ENCODE peak calls at places on chromosomes 12 and 14, in four cellular contexts. One of them, this sample, is unnamed.

GRCh38 chr14:69325646-69326265 is 65.8 kb downstream of the GALNT16 start:
- DNase-seq in H1: no peak
- DNase-seq in HepG2: no peak
- DNase-seq in GM12878: no peak
- DNase-seq in this sample: no peak

GRCh38 chr12:67981236-67982164 is 7.7 kb upstream of the IFNG-AS1 start:
- DNase-seq in H1: no peak
- DNase-seq in HepG2: no peak
- DNase-seq in GM12878: no peak
- DNase-seq in this sample: peak; percentile 7

GRCh38 chr12:60281522-60281921 is 685.7 kb downstream of the SLC16A7 start:
- DNase-seq in H1: no peak
- DNase-seq in HepG2: no peak
- DNase-seq in GM12878: no peak
- DNase-seq in this sample: no peak

GRCh38 chr12:68106160-68106559 is 53.4 kb downstream of the IFNG start:
- DNase-seq in H1: no peak
- DNase-seq in HepG2: no peak
- DNase-seq in GM12878: no peak
- DNase-seq in this sample: no peak

GRCh38 chr14:36952702-36953101 is 219.7 kb downstream of the SLC25A21 start:
- DNase-seq in H1: no peak
- DNase-seq in HepG2: no peak
- DNase-seq in GM12878: no peak
- DNase-seq in this sample: peak; percentile 64

GRCh38 chr14:105689722-105690121 is 163.3 kb downstream of the TMEM121 start:
- DNase-seq in H1: no peak
- DNase-seq in HepG2: no peak
- DNase-seq in GM12878: no peak
- DNase-seq in this sample: no peak

GRCh38 chr14:103483600-103483999 is 39.0 kb downstream of the CKB start:
- DNase-seq in H1: no peak
- DNase-seq in HepG2: no peak
- DNase-seq in GM12878: no peak
- DNase-seq in this sample: no peak

GRCh38 chr12:56361487-56362129 is 1.0 kb downstream of the APOF start:
- DNase-seq in H1: no peak
- DNase-seq in HepG2: no peak
- DNase-seq in GM12878: no peak
- DNase-seq in this sample: no peak

GRCh38 chr14:102924632-102925588 is 2.4 kb downstream of the AMN start:
- DNase-seq in H1: no peak
- DNase-seq in HepG2: no peak
- DNase-seq in GM12878: no peak
- DNase-seq in this sample: no peak

GRCh38 chr14:99036594-99037293 is 235.3 kb downstream of the BCL11B start:
- DNase-seq in H1: no peak
- DNase-seq in HepG2: no peak
- DNase-seq in GM12878: no peak
- DNase-seq in this sample: no peak

GRCh38 chr12:122306407-122306806 is 40.1 kb upstream of the VPS33A start:
- DNase-seq in H1: peak; percentile 47
- DNase-seq in HepG2: peak; percentile 21
- DNase-seq in GM12878: no peak
- DNase-seq in this sample: peak; percentile 34

GRCh38 chr12:122310636-122311035 is 44.3 kb upstream of the VPS33A start:
- DNase-seq in H1: no peak
- DNase-seq in HepG2: no peak
- DNase-seq in GM12878: no peak
- DNase-seq in this sample: no peak

GRCh38 chr12:122309564-122310121 is 43.3 kb upstream of the VPS33A start:
- DNase-seq in H1: peak; percentile 36
- DNase-seq in HepG2: no peak
- DNase-seq in GM12878: no peak
- DNase-seq in this sample: no peak

GRCh38 chr12:122304924-122305323 is 38.6 kb upstream of the VPS33A start:
- DNase-seq in H1: no peak
- DNase-seq in HepG2: no peak
- DNase-seq in GM12878: no peak
- DNase-seq in this sample: no peak

GRCh38 chr12:122308811-122309210 is 42.5 kb upstream of the VPS33A start:
- DNase-seq in H1: no peak
- DNase-seq in HepG2: no peak
- DNase-seq in GM12878: no peak
- DNase-seq in this sample: no peak
- H3K27ac ChIP-seq in H1: no peak overlapping the region
- H3K27ac ChIP-seq in HepG2: no peak overlapping the region
- H3K27ac ChIP-seq in GM12878: no peak overlapping the region
- H3K27ac ChIP-seq in this sample: no peak overlapping the region

GRCh38 chr12:65618574-65618973 is 205.7 kb upstream of the HMGA2 start:
- DNase-seq in H1: no peak
- DNase-seq in HepG2: no peak
- DNase-seq in GM12878: no peak
- DNase-seq in this sample: no peak

GRCh38 chr12:65623507-65623906 is 200.8 kb upstream of the HMGA2 start:
- DNase-seq in H1: no peak
- DNase-seq in HepG2: no peak
- DNase-seq in GM12878: no peak
- DNase-seq in this sample: no peak

GRCh38 chr12:65622056-65622455 is 202.2 kb upstream of the HMGA2 start:
- DNase-seq in H1: no peak
- DNase-seq in HepG2: no peak
- DNase-seq in GM12878: no peak
- DNase-seq in this sample: no peak

GRCh38 chr12:65619018-65619417 is 205.3 kb upstream of the HMGA2 start:
- DNase-seq in H1: no peak
- DNase-seq in HepG2: no peak
- DNase-seq in GM12878: no peak
- DNase-seq in this sample: no peak

GRCh38 chr12:65620026-65620425 is 204.3 kb upstream of the HMGA2 start:
- DNase-seq in H1: no peak
- DNase-seq in HepG2: no peak
- DNase-seq in GM12878: no peak
- DNase-seq in this sample: no peak
- TF ChIP-seq HDAC2 in H1: no peak
- TF ChIP-seq HDAC2 in HepG2: no peak
- TF ChIP-seq HDAC2 in GM12878: no peak
- TF ChIP-seq HDAC2 in this sample: no peak

GRCh38 chr14:70702154-70702553 is 60.4 kb downstream of the TTC9 start:
- DNase-seq in H1: no peak
- DNase-seq in HepG2: no peak
- DNase-seq in GM12878: no peak
- DNase-seq in this sample: no peak

GRCh38 chr14:70698288-70698687 is 56.6 kb downstream of the TTC9 start:
- DNase-seq in H1: no peak
- DNase-seq in HepG2: peak; percentile 29
- DNase-seq in GM12878: no peak
- DNase-seq in this sample: peak; percentile 21

GRCh38 chr14:70697681-70698080 is 56.0 kb downstream of the TTC9 start:
- DNase-seq in H1: no peak
- DNase-seq in HepG2: no peak
- DNase-seq in GM12878: no peak
- DNase-seq in this sample: no peak

GRCh38 chr14:70701610-70702009 is 59.9 kb downstream of the TTC9 start:
- DNase-seq in H1: no peak
- DNase-seq in HepG2: no peak
- DNase-seq in GM12878: no peak
- DNase-seq in this sample: no peak

GRCh38 chr14:70700955-70701354 is 59.2 kb downstream of the TTC9 start:
- DNase-seq in H1: no peak
- DNase-seq in HepG2: no peak
- DNase-seq in GM12878: no peak
- DNase-seq in this sample: no peak
- H3K27ac ChIP-seq in H1: no peak overlapping the region
- H3K27ac ChIP-seq in HepG2: no peak overlapping the region
- H3K27ac ChIP-seq in GM12878: no peak overlapping the region
- H3K27ac ChIP-seq in this sample: no peak overlapping the region

DNA sequence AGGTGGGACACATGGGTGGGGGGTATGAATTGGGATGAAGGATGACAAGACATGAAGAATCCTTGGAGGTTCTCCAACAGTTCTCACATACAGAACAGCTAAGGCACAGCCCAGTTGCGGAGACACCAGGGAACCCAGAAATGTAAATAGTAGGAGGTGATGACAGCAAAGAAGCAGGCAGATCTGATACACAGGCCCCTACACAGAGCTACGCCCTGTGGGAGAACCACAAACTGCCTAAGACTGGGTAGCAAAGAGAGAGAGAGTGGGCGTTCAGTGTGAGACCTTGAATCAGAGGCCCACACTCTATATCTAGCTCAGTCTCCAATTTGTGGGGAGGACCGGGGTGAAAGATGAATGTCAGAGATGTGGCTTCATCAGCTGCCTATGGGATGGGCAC is 9.5 kb upstream of the NUMB start:
- DNase-seq in H1: no peak
- DNase-seq in HepG2: no peak
- DNase-seq in GM12878: no peak
- DNase-seq in this sample: no peak
- TF ChIP-seq HDAC2 in H1: no peak
- TF ChIP-seq HDAC2 in HepG2: no peak
- TF ChIP-seq HDAC2 in GM12878: no peak
- TF ChIP-seq HDAC2 in this sample: no peak

DNA sequence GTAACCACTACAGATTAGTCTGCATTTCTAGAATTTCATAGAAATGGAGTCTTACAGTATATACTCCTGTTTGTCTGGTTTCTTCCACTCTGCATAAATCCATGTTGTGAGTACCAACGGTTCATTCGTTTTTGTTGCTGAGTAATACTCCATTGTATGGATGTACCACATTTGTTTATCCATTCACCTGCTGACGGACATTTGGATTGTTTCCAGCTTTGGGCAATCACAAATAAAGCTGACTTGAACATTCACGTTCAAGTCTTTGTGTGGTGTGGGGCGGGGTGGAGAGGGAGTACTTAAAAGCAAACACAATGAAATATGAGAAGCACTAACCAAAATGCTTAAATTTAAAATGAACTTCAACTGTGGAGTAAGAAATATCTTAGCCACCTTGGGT is 7.1 kb downstream of the HECTD4 start:
- DNase-seq in H1: no peak
- DNase-seq in HepG2: peak; percentile 21
- DNase-seq in GM12878: no peak
- DNase-seq in this sample: no peak
- H3K27ac ChIP-seq in H1: no peak overlapping the region
- H3K27ac ChIP-seq in HepG2: no peak overlapping the region
- H3K27ac ChIP-seq in GM12878: no peak overlapping the region
- H3K27ac ChIP-seq in this sample: no peak overlapping the region

DNA sequence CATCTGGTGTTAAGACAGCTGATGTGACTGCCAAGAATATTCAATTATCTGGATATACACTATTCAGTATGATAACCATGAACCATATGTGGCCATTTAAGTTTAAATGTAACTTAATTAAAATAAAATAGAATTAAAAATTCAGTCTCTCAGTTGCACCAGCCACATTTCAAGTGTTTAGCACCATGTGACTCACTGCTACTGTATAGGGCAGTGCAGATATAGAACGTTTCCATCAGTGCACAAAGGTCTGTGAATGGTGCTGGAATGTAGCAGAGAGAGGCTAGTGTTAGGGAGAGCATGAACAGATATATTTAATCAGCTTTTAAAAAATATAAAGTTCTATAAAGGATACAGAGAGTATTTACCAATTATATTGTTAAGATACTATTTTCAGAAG is 28.7 kb downstream of the ARID4A start:
- DNase-seq in H1: no peak
- DNase-seq in HepG2: no peak
- DNase-seq in GM12878: no peak
- DNase-seq in this sample: no peak
- TF ChIP-seq HDAC2 in H1: no peak
- TF ChIP-seq HDAC2 in HepG2: no peak
- TF ChIP-seq HDAC2 in GM12878: no peak
- TF ChIP-seq HDAC2 in this sample: no peak

GRCh38 chr12:130385193-130385592 is 47.5 kb downstream of the PIWIL1 start:
- DNase-seq in H1: no peak
- DNase-seq in HepG2: no peak
- DNase-seq in GM12878: no peak
- DNase-seq in this sample: no peak
- H3K27ac ChIP-seq in H1: no peak overlapping the region
- H3K27ac ChIP-seq in HepG2: no peak overlapping the region
- H3K27ac ChIP-seq in GM12878: no peak overlapping the region
- H3K27ac ChIP-seq in this sample: no peak overlapping the region

GRCh38 chr14:50961606-50962259 is 17.4 kb upstream of the PYGL start:
- DNase-seq in H1: no peak
- DNase-seq in HepG2: no peak
- DNase-seq in GM12878: no peak
- DNase-seq in this sample: peak; percentile 78
- TF ChIP-seq HDAC2 in H1: no peak
- TF ChIP-seq HDAC2 in HepG2: no peak
- TF ChIP-seq HDAC2 in GM12878: no peak
- TF ChIP-seq HDAC2 in this sample: no peak

DNA sequence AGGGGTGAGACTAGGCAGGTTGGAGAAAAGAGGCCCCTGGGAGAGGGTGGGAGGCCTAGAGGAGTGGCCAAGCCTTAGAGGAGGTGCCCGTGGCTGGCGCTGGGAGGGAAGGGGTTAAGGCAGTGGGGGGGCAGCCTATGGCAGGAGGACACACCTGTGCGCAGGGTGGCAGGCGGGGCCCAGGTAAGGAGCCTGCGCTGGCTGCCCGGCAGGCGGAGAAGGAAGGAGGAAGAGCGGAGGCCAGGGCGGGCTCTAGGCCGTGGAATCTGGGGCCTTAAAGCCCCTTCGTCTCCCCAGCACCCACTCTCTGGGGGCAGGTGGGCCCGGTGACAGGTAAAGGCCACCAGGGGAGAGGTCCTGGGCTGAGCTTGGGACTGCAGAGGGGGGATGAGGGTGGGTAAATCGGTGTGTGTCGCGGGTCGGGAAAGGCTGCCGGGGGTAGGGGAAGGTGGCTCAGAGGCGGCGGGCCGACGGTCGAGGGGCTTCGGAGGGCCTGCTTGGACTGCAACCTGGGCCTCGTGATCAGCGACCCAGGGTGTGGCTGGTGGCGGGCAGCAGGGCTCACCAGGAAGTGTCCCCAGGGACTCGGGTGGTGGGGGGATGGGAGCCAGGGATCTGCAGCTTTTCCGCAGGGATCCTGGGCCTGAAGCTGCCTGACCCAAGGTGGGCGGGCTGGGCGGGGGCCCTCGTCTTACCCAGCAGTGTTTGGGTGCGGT is 7.3 kb downstream of the PHB2 start:
- DNase-seq in H1: peak; percentile 91
- DNase-seq in HepG2: no peak
- DNase-seq in GM12878: no peak
- DNase-seq in this sample: no peak
- H3K27ac ChIP-seq in H1: peak overlapping the region; percentile 82
- H3K27ac ChIP-seq in HepG2: peak overlapping the region; percentile 76
- H3K27ac ChIP-seq in GM12878: no peak overlapping the region
- H3K27ac ChIP-seq in this sample: peak overlapping the region; percentile 99

GRCh38 chr12:64582111-64582510 is 28.2 kb upstream of the RASSF3 start:
- DNase-seq in H1: no peak
- DNase-seq in HepG2: no peak
- DNase-seq in GM12878: no peak
- DNase-seq in this sample: no peak

GRCh38 chr12:64582862-64583261 is 27.4 kb upstream of the RASSF3 start:
- DNase-seq in H1: no peak
- DNase-seq in HepG2: no peak
- DNase-seq in GM12878: no peak
- DNase-seq in this sample: no peak

GRCh38 chr12:64583395-64584172 is 26.7 kb upstream of the RASSF3 start:
- DNase-seq in H1: no peak
- DNase-seq in HepG2: no peak
- DNase-seq in GM12878: no peak
- DNase-seq in this sample: no peak

GRCh38 chr12:64578556-64578955 is 31.7 kb upstream of the RASSF3 start:
- DNase-seq in H1: no peak
- DNase-seq in HepG2: no peak
- DNase-seq in GM12878: no peak
- DNase-seq in this sample: no peak

GRCh38 chr12:64580681-64581080 is 29.6 kb upstream of the RASSF3 start:
- DNase-seq in H1: no peak
- DNase-seq in HepG2: no peak
- DNase-seq in GM12878: no peak
- DNase-seq in this sample: no peak
- TF ChIP-seq HDAC2 in H1: no peak
- TF ChIP-seq HDAC2 in HepG2: no peak
- TF ChIP-seq HDAC2 in GM12878: no peak
- TF ChIP-seq HDAC2 in this sample: no peak